ENCODE peak calls at places on chromosomes 12 and 14, in seven cellular contexts. One of them, this sample, is unnamed.
A peak's percentile ranks its signal among the peaks of the same experiment; 100 is the strongest.

GRCh38 chr12:1706284-1707016 is 15.6 kb downstream of the ADIPOR2 start:
- DNase-seq in Peyer's patch: no peak
- DNase-seq in right atrium auricular region: no peak
- DNase-seq in PC-9: peak; percentile 25
- DNase-seq in aorta: no peak
- DNase-seq in GM23248: peak; percentile 34
- DNase-seq in left ventricle myocardium inferior: no peak
- DNase-seq in this sample: no peak

GRCh38 chr14:103607822-103608221 is 21.2 kb upstream of the KLC1 start:
- DNase-seq in Peyer's patch: no peak
- DNase-seq in right atrium auricular region: no peak
- DNase-seq in PC-9: no peak
- DNase-seq in aorta: no peak
- DNase-seq in GM23248: no peak
- DNase-seq in left ventricle myocardium inferior: no peak
- DNase-seq in this sample: no peak

GRCh38 chr14:76464856-76465255 is 88.9 kb downstream of the ESRRB start:
- DNase-seq in Peyer's patch: no peak
- DNase-seq in right atrium auricular region: no peak
- DNase-seq in PC-9: no peak
- DNase-seq in aorta: no peak
- DNase-seq in GM23248: no peak
- DNase-seq in left ventricle myocardium inferior: no peak
- DNase-seq in this sample: no peak

GRCh38 chr12:56635539-56636117 is 5.5 kb upstream of the BAZ2A start:
- DNase-seq in Peyer's patch: peak; percentile 53
- DNase-seq in right atrium auricular region: no peak
- DNase-seq in PC-9: no peak
- DNase-seq in aorta: no peak
- DNase-seq in GM23248: no peak
- DNase-seq in left ventricle myocardium inferior: no peak
- DNase-seq in this sample: no peak

GRCh38 chr12:100651694-100652093 is 78.2 kb downstream of the GAS2L3 start:
- DNase-seq in Peyer's patch: no peak
- DNase-seq in right atrium auricular region: no peak
- DNase-seq in PC-9: no peak
- DNase-seq in aorta: no peak
- DNase-seq in GM23248: no peak
- DNase-seq in left ventricle myocardium inferior: no peak
- DNase-seq in this sample: no peak

GRCh38 chr14:28821993-28822392 is 55.4 kb downstream of the FOXG1 start:
- DNase-seq in Peyer's patch: no peak
- DNase-seq in right atrium auricular region: no peak
- DNase-seq in PC-9: no peak
- DNase-seq in aorta: no peak
- DNase-seq in GM23248: no peak
- DNase-seq in left ventricle myocardium inferior: no peak
- DNase-seq in this sample: no peak

GRCh38 chr14:71574976-71575375 is 357.3 kb upstream of the RGS6 start:
- DNase-seq in Peyer's patch: no peak
- DNase-seq in right atrium auricular region: no peak
- DNase-seq in PC-9: no peak
- DNase-seq in aorta: no peak
- DNase-seq in GM23248: peak; percentile 89
- DNase-seq in left ventricle myocardium inferior: no peak
- DNase-seq in this sample: no peak

GRCh38 chr12:46082473-46082872 is 92.1 kb upstream of the SCAF11 start:
- DNase-seq in Peyer's patch: no peak
- DNase-seq in right atrium auricular region: no peak
- DNase-seq in PC-9: no peak
- DNase-seq in aorta: no peak
- DNase-seq in GM23248: no peak
- DNase-seq in left ventricle myocardium inferior: no peak
- DNase-seq in this sample: no peak

GRCh38 chr12:13093191-13093849 is 10.1 kb downstream of the GSG1 start:
- DNase-seq in Peyer's patch: no peak
- DNase-seq in right atrium auricular region: no peak
- DNase-seq in PC-9: peak; percentile 80
- DNase-seq in aorta: no peak
- DNase-seq in GM23248: peak; percentile 74
- DNase-seq in left ventricle myocardium inferior: no peak
- DNase-seq in this sample: no peak

GRCh38 chr14:95210699-95211098 is 53.4 kb upstream of the DICER1 start:
- DNase-seq in Peyer's patch: no peak
- DNase-seq in right atrium auricular region: no peak
- DNase-seq in PC-9: no peak
- DNase-seq in aorta: no peak
- DNase-seq in GM23248: no peak
- DNase-seq in left ventricle myocardium inferior: no peak
- DNase-seq in this sample: no peak
- H3K4me1 ChIP-seq in Peyer's patch: no peaks in the 10 kb centered on the region
- H3K4me1 ChIP-seq in right atrium auricular region: no peaks in the 10 kb centered on the region
- H3K4me1 ChIP-seq in PC-9: no peaks in the 10 kb centered on the region
- H3K4me1 ChIP-seq in aorta: no peaks in the 10 kb centered on the region
- H3K4me1 ChIP-seq in GM23248: no peaks in the 10 kb centered on the region
- H3K4me1 ChIP-seq in left ventricle myocardium inferior: no peaks in the 10 kb centered on the region
- H3K4me1 ChIP-seq in this sample: no peaks in the 10 kb centered on the region

GRCh38 chr12:68447807-68448138 is 115.6 kb upstream of the MDM1 start:
- DNase-seq in Peyer's patch: no peak
- DNase-seq in right atrium auricular region: no peak
- DNase-seq in PC-9: no peak
- DNase-seq in aorta: no peak
- DNase-seq in GM23248: no peak
- DNase-seq in left ventricle myocardium inferior: no peak
- DNase-seq in this sample: no peak
- H3K27ac ChIP-seq in Peyer's patch: no peak overlapping the region
- H3K27ac ChIP-seq in right atrium auricular region: no peak overlapping the region
- H3K27ac ChIP-seq in PC-9: no peak overlapping the region
- H3K27ac ChIP-seq in aorta: no peak overlapping the region
- H3K27ac ChIP-seq in GM23248: no peak overlapping the region
- H3K27ac ChIP-seq in left ventricle myocardium inferior: no peak overlapping the region
- H3K27ac ChIP-seq in this sample: no peak overlapping the region

GRCh38 chr12:48973992-48974673 is 2.6 kb upstream of the WNT10B start:
- DNase-seq in Peyer's patch: peak; percentile 41
- DNase-seq in right atrium auricular region: peak; percentile 85
- DNase-seq in PC-9: no peak
- DNase-seq in aorta: peak; percentile 92
- DNase-seq in GM23248: peak; percentile 68
- DNase-seq in left ventricle myocardium inferior: peak; percentile 58
- DNase-seq in this sample: peak; percentile 62
- H3K27me3 ChIP-seq in Peyer's patch: peaks cover 64% of the 10 kb centered on the region
- H3K27me3 ChIP-seq in right atrium auricular region: peaks cover 9% of the 10 kb centered on the region
- H3K27me3 ChIP-seq in PC-9: peaks cover 26% of the 10 kb centered on the region
- H3K27me3 ChIP-seq in aorta: no peaks in the 10 kb centered on the region
- H3K27me3 ChIP-seq in GM23248: peaks cover 15% of the 10 kb centered on the region
- H3K27me3 ChIP-seq in left ventricle myocardium inferior: peaks cover 100% of the 10 kb centered on the region
- H3K27me3 ChIP-seq in this sample: peaks cover 89% of the 10 kb centered on the region

GRCh38 chr14:45135181-45135580 is 549 bp upstream of the FANCM start:
- DNase-seq in Peyer's patch: no peak
- DNase-seq in right atrium auricular region: no peak
- DNase-seq in PC-9: peak; percentile 37
- DNase-seq in aorta: no peak
- DNase-seq in GM23248: peak; percentile 72
- DNase-seq in left ventricle myocardium inferior: no peak
- DNase-seq in this sample: no peak
- H3K4me1 ChIP-seq in Peyer's patch: no peaks in the 10 kb centered on the region
- H3K4me1 ChIP-seq in right atrium auricular region: no peaks in the 10 kb centered on the region
- H3K4me1 ChIP-seq in PC-9: peaks cover 27% of the 10 kb centered on the region
- H3K4me1 ChIP-seq in aorta: peaks cover 3% of the 10 kb centered on the region
- H3K4me1 ChIP-seq in GM23248: peaks cover 21% of the 10 kb centered on the region
- H3K4me1 ChIP-seq in left ventricle myocardium inferior: peaks cover 78% of the 10 kb centered on the region
- H3K4me1 ChIP-seq in this sample: peaks cover 22% of the 10 kb centered on the region

GRCh38 chr14:94115068-94115591 is 4.6 kb downstream of the IFI27 start:
- DNase-seq in Peyer's patch: no peak
- DNase-seq in right atrium auricular region: no peak
- DNase-seq in PC-9: no peak
- DNase-seq in aorta: no peak
- DNase-seq in GM23248: peak; percentile 33
- DNase-seq in left ventricle myocardium inferior: no peak
- DNase-seq in this sample: no peak
- H3K27ac ChIP-seq in Peyer's patch: no peak overlapping the region
- H3K27ac ChIP-seq in right atrium auricular region: peak overlapping the region; percentile 92
- H3K27ac ChIP-seq in PC-9: no peak overlapping the region
- H3K27ac ChIP-seq in aorta: no peak overlapping the region
- H3K27ac ChIP-seq in GM23248: no peak overlapping the region
- H3K27ac ChIP-seq in left ventricle myocardium inferior: peak overlapping the region; percentile 89
- H3K27ac ChIP-seq in this sample: peak overlapping the region; percentile 89

DNA sequence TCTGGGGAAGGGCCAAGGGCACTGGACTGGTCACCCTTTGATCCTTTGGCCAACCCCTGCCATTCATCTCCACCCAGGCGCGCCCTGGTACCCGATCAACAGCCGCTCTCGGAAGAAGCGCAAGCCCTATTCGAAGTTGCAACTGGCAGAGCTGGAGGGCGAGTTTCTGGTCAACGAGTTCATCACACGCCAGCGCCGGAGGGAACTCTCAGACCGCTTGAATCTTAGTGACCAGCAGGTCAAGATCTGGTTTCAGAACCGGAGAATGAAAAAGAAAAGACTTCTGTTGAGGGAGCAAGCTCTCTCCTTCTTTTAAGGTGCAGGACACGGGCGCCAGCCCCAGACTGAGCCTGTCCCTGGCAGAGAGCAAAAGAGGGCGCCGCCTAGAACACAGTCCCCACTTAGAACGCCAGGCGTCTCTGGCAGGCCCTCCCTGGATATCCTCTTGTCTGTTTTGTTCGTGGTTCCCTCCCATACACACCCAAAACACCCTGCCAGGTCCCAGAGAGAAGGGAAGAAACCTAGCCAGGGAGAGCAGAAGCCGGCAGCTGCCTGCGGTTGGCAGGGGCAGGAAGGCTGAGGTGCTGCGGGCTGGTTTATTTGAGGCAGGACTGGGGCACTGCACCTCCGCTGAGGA is 1.7 kb downstream of the HOXC12 start:
- DNase-seq in Peyer's patch: no peak
- DNase-seq in right atrium auricular region: no peak
- DNase-seq in PC-9: no peak
- DNase-seq in aorta: peak; percentile 58
- DNase-seq in GM23248: no peak
- DNase-seq in left ventricle myocardium inferior: no peak
- DNase-seq in this sample: no peak
- H3K27me3 ChIP-seq in Peyer's patch: peaks cover 94% of the 10 kb centered on the region
- H3K27me3 ChIP-seq in right atrium auricular region: peaks cover 74% of the 10 kb centered on the region
- H3K27me3 ChIP-seq in PC-9: no peaks in the 10 kb centered on the region
- H3K27me3 ChIP-seq in aorta: peaks cover 1% of the 10 kb centered on the region
- H3K27me3 ChIP-seq in GM23248: peaks cover 100% of the 10 kb centered on the region
- H3K27me3 ChIP-seq in left ventricle myocardium inferior: peaks cover 100% of the 10 kb centered on the region
- H3K27me3 ChIP-seq in this sample: peaks cover 100% of the 10 kb centered on the region

This sample was measured in lower lobe of right lung.